ENCODE peak calls at places on chromosomes 6 and 20, in five cellular contexts. E is mucosa of descending colon, L is right lobe of liver, Q is aorta, N is HepG2. P is an unnamed sample.

GRCh38 chr20:18808712-18809111 is 4.9 kb upstream of the SCP2D1 start:
- DNase-seq in Q (no peak), L (no peak), E (no peak), N (no peak), P (no peak)

GRCh38 chr6:32790306-32790705 is 26.5 kb downstream of the HLA-DOB start:
- DNase-seq in N (peak; percentile 59), L (no peak), Q (no peak), E (no peak), P (no peak)

GRCh38 chr20:37511605-37512275 is 9.3 kb upstream of the NNAT start:
- DNase-seq in L (no peak), N (no peak), Q (no peak), E (no peak), P (no peak)

GRCh38 chr6:117459447-117459944 is 23.0 kb upstream of the DCBLD1 start:
- DNase-seq in Q (no peak), E (no peak), N (no peak), L (no peak), P (no peak)

GRCh38 chr6:125586074-125586473 is 163.4 kb upstream of the HEY2 start:
- DNase-seq in Q (no peak), E (no peak), L (no peak), N (no peak), P (no peak)

GRCh38 chr6:144266091-144266649 is 19.0 kb upstream of the UTRN start:
- DNase-seq in E (peak; percentile 8), N (no peak), L (no peak), Q (peak; percentile 78), P (peak; percentile 80)

GRCh38 chr6:139905404-139906052 is 531.1 kb upstream of the CITED2 start:
- DNase-seq in E (no peak), N (no peak), L (no peak), Q (no peak), P (no peak)

GRCh38 chr6:31143148-31143547 is 4.3 kb upstream of the PSORS1C2 start:
- DNase-seq in Q (peak; percentile 89), N (no peak), L (no peak), E (no peak), P (no peak)

GRCh38 chr20:52083627-52084232 is 107.8 kb downstream of the ZFP64 start:
- DNase-seq in N (peak; percentile 73), E (peak; percentile 77), L (no peak), Q (no peak), P (no peak)

GRCh38 chr6:111057074-111057752 is 30.1 kb upstream of the SLC16A10 start:
- DNase-seq in E (peak; percentile 69), L (no peak), N (peak; percentile 32), Q (no peak), P (no peak)

GRCh38 chr20:23157741-23158140 is 71.6 kb upstream of the CD93 start:
- DNase-seq in L (peak; percentile 31), N (no peak), E (no peak), Q (no peak), P (no peak)

GRCh38 chr6:23183846-23184245 is 614.5 kb downstream of the HDGFL1 start:
- DNase-seq in N (no peak), Q (no peak), E (no peak), L (no peak), P (no peak)

GRCh38 chr6:71420693-71421328 is 132.2 kb downstream of the OGFRL1 start:
- DNase-seq in L (peak; percentile 97), E (peak; percentile 86), Q (peak; percentile 98), N (no peak), P (peak; percentile 96)

GRCh38 chr6:136086686-136087085 is 163.4 kb downstream of the MTFR2 start:
- DNase-seq in N (no peak), E (no peak), Q (no peak), L (no peak), P (no peak)

GRCh38 chr20:41047975-41048305 is 19.3 kb downstream of the TOP1 start:
- DNase-seq in E (no peak), L (no peak), N (no peak), Q (no peak), P (no peak)

GRCh38 chr6:146361367-146361924 is 182.2 kb upstream of the RAB32 start:
- DNase-seq in N (no peak), E (peak; percentile 16), Q (no peak), L (no peak), P (no peak)

GRCh38 chr6:129489215-129489765 is 220.7 kb downstream of the ARHGAP18 start:
- DNase-seq in E (no peak), N (no peak), L (no peak), Q (no peak), P (no peak)

GRCh38 chr6:2909718-2910117 is 6.6 kb upstream of the SERPINB9 start:
- DNase-seq in Q (no peak), L (no peak), E (no peak), N (no peak), P (no peak)

GRCh38 chr6:69584913-69585729 is 211.7 kb downstream of the LMBRD1 start:
- DNase-seq in Q (no peak), L (no peak), E (no peak), N (no peak), P (no peak)

GRCh38 chr6:147176795-147177194 is 27.4 kb upstream of the STXBP5 start:
- DNase-seq in N (no peak), Q (no peak), L (no peak), E (no peak), P (no peak)

GRCh38 chr6:149031545-149032317 is 284.9 kb downstream of the UST start:
- DNase-seq in N (peak; percentile 9), E (no peak), Q (no peak), L (no peak), P (no peak)

GRCh38 chr6:109406196-109406595 is 23.9 kb upstream of the CD164 start:
- DNase-seq in L (no peak), N (no peak), E (no peak), Q (no peak), P (no peak)

GRCh38 chr6:2110504-2110903 is 134.9 kb downstream of the GMDS start:
- DNase-seq in L (no peak), Q (peak; percentile 78), E (no peak), N (no peak), P (peak; percentile 87)

GRCh38 chr6:109187399-109188114 is 92.2 kb downstream of the CEP57L1 start:
- DNase-seq in L (peak; percentile 61), N (peak; percentile 25), Q (no peak), E (peak; percentile 82), P (no peak)

GRCh38 chr6:52423448-52423847 is 3.3 kb downstream of the EFHC1 start:
- DNase-seq in N (no peak), L (no peak), Q (no peak), E (no peak), P (no peak)

GRCh38 chr6:166417285-166417691 is 34.5 kb upstream of the MPC1 start:
- DNase-seq in N (no peak), Q (peak; percentile 37), E (peak; percentile 13), L (no peak), P (no peak)

GRCh38 chr6:30876039-30876730 is 8.1 kb upstream of the DDR1 start:
- DNase-seq in L (no peak), Q (no peak), N (no peak), E (no peak), P (peak; percentile 62)

GRCh38 chr6:141307309-141307998 is 825.3 kb upstream of the GJE1 start:
- DNase-seq in L (no peak), E (no peak), N (no peak), Q (no peak), P (no peak)

GRCh38 chr6:52975580-52975979 is 19.5 kb downstream of the GSTA4 start:
- DNase-seq in Q (no peak), E (no peak), N (no peak), L (no peak), P (no peak)

GRCh38 chr6:135267085-135267484 is 86.0 kb downstream of the MYB start:
- DNase-seq in N (peak; percentile 16), L (no peak), E (peak; percentile 65), Q (no peak), P (no peak)

GRCh38 chr6:15183979-15184378 is 61.9 kb upstream of the JARID2 start:
- DNase-seq in L (no peak), Q (no peak), N (no peak), E (no peak), P (no peak)

GRCh38 chr20:45833883-45834796 is 541 bp downstream of the SNX21 start:
- DNase-seq in E (peak; percentile 73), Q (peak; percentile 91), N (peak; percentile 47), L (peak; percentile 75), P (peak; percentile 90)

GRCh38 chr6:4571011-4571410 is 205.2 kb upstream of the CDYL start:
- DNase-seq in N (no peak), Q (no peak), L (no peak), E (no peak), P (no peak)

GRCh38 chr20:18728165-18728866 is 85.3 kb upstream of the SCP2D1 start:
- DNase-seq in Q (no peak), E (no peak), L (no peak), N (peak; percentile 38), P (no peak)

GRCh38 chr6:112235956-112236355 is 18.4 kb downstream of the LAMA4 start:
- DNase-seq in Q (no peak), E (no peak), L (no peak), N (no peak), P (no peak)

GRCh38 chr6:168035098-168035660 is 37.7 kb downstream of the KIF25 start:
- DNase-seq in L (peak; percentile 63), E (peak; percentile 67), N (no peak), Q (peak; percentile 86), P (no peak)

P was measured in tibial artery.